ENCODE peak calls at places on chromosome 3, in five cellular contexts. One of them, this sample, is unnamed.

GRCh38 chr3:150022406-150023238 is 51.9 kb upstream of the PFN2 start:
- DNase-seq in H1: no peak
- DNase-seq in SK-N-SH: no peak
- DNase-seq in GM12878: peak
- DNase-seq in HepG2: no peak
- DNase-seq in this sample: no peak

GRCh38 chr3:124014366-124014942 is 22.5 kb upstream of the ROPN1 start:
- DNase-seq in H1: no peak
- DNase-seq in SK-N-SH: no peak
- DNase-seq in GM12878: no peak
- DNase-seq in HepG2: no peak
- DNase-seq in this sample: no peak

GRCh38 chr3:42013652-42014442 is 51.9 kb upstream of the ULK4 start:
- DNase-seq in H1: peak
- DNase-seq in SK-N-SH: peak
- DNase-seq in GM12878: no peak
- DNase-seq in HepG2: no peak
- DNase-seq in this sample: peak

GRCh38 chr3:58608648-58609047 is 31.5 kb upstream of the FAM107A start:
- DNase-seq in H1: no peak
- DNase-seq in SK-N-SH: no peak
- DNase-seq in GM12878: no peak
- DNase-seq in HepG2: no peak
- DNase-seq in this sample: no peak

GRCh38 chr3:109532257-109533216 is 195.2 kb upstream of the DPPA4 start:
- DNase-seq in H1: peak
- DNase-seq in SK-N-SH: peak
- DNase-seq in GM12878: no peak
- DNase-seq in HepG2: peak
- DNase-seq in this sample: no peak

GRCh38 chr3:8627541-8627940 is 17.1 kb downstream of the SSUH2 start:
- DNase-seq in H1: no peak
- DNase-seq in SK-N-SH: no peak
- DNase-seq in GM12878: no peak
- DNase-seq in HepG2: no peak
- DNase-seq in this sample: no peak

GRCh38 chr3:55486101-55486856 is 827 bp downstream of the WNT5A start:
- DNase-seq in H1: peak
- DNase-seq in SK-N-SH: peak
- DNase-seq in GM12878: no peak
- DNase-seq in HepG2: no peak
- DNase-seq in this sample: no peak

GRCh38 chr3:127799476-127800222 is 22.7 kb downstream of the MGLL start:
- DNase-seq in H1: no peak
- DNase-seq in SK-N-SH: no peak
- DNase-seq in GM12878: no peak
- DNase-seq in HepG2: no peak
- DNase-seq in this sample: no peak

GRCh38 chr3:71681224-71681668 is 44.0 kb downstream of the EIF4E3 start:
- DNase-seq in H1: peak
- DNase-seq in SK-N-SH: no peak
- DNase-seq in GM12878: no peak
- DNase-seq in HepG2: peak
- DNase-seq in this sample: peak

GRCh38 chr3:159114582-159114981 is 312.7 kb downstream of the MFSD1 start:
- DNase-seq in H1: no peak
- DNase-seq in SK-N-SH: no peak
- DNase-seq in GM12878: no peak
- DNase-seq in HepG2: no peak
- DNase-seq in this sample: no peak

GRCh38 chr3:64642327-64643151 is 45.3 kb downstream of the ADAMTS9 start:
- DNase-seq in H1: no peak
- DNase-seq in SK-N-SH: no peak
- DNase-seq in GM12878: no peak
- DNase-seq in HepG2: no peak
- DNase-seq in this sample: no peak

GRCh38 chr3:195042741-195043611 is 228.0 kb downstream of the XXYLT1 start:
- DNase-seq in H1: peak
- DNase-seq in SK-N-SH: no peak
- DNase-seq in GM12878: no peak
- DNase-seq in HepG2: no peak
- DNase-seq in this sample: no peak

GRCh38 chr3:151316267-151316991 is at the start of gene GPR87:
- DNase-seq in H1: no peak
- DNase-seq in SK-N-SH: no peak
- DNase-seq in GM12878: no peak
- DNase-seq in HepG2: no peak
- DNase-seq in this sample: no peak

DNA sequence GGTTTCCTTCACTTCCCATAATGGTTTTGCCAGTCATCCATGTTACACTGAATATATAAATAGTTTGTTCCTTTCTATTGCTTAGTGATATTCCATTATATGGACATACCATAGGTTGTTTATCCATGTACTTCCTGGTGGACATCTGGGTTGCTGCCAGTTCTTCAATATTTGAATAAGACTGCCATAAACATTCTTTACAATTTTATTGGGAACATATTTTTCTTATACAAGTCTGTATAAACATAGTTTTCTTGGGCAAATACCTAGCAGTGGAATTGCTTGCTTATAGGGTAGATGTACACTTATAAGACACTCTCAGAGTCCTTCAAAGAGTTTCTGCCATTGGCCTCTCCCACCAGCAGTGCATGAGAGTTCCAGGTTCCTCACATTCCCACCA is 231.4 kb downstream of the OPA1 start:
- DNase-seq in H1: no peak
- DNase-seq in SK-N-SH: no peak
- DNase-seq in GM12878: no peak
- DNase-seq in HepG2: no peak
- DNase-seq in this sample: no peak
- TF ChIP-seq SIN3A in H1: no peak
- TF ChIP-seq SIN3A in SK-N-SH: no peak
- TF ChIP-seq SIN3A in GM12878: no peak
- TF ChIP-seq SIN3A in HepG2: no peak
- TF ChIP-seq SIN3A in this sample: no peak

DNA sequence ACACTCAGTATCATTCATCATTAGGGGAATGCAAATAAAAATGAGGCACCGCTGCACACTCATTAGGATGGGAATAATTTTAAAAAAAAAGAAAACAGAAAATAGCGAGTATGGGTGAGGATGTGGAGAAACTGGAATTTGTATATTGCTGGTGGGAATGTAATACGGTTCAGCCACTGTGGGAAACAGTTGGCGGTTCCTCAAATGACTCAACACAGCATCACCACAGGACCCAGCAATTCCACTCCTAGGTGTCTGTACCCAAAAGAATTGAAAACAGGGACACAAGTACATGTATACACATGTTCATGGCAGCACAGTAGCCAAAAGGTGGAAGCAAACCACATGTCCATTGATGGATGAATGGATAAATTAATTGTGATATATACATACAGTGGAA is 35.2 kb upstream of the RFTN1 start:
- DNase-seq in H1: no peak
- DNase-seq in SK-N-SH: no peak
- DNase-seq in GM12878: no peak
- DNase-seq in HepG2: no peak
- DNase-seq in this sample: no peak
- TF ChIP-seq TAF1 in H1: no peak
- TF ChIP-seq TAF1 in SK-N-SH: no peak
- TF ChIP-seq TAF1 in GM12878: no peak
- TF ChIP-seq TAF1 in HepG2: no peak
- TF ChIP-seq TAF1 in this sample: no peak

GRCh38 chr3:101177577-101177976 is 142.8 kb downstream of the IMPG2 start:
- DNase-seq in H1: no peak
- DNase-seq in SK-N-SH: no peak
- DNase-seq in GM12878: no peak
- DNase-seq in HepG2: no peak
- DNase-seq in this sample: no peak

GRCh38 chr3:101182734-101183133 is 137.6 kb downstream of the IMPG2 start:
- DNase-seq in H1: no peak
- DNase-seq in SK-N-SH: no peak
- DNase-seq in GM12878: no peak
- DNase-seq in HepG2: no peak
- DNase-seq in this sample: no peak

GRCh38 chr3:101183151-101183550 is 137.2 kb downstream of the IMPG2 start:
- DNase-seq in H1: no peak
- DNase-seq in SK-N-SH: no peak
- DNase-seq in GM12878: no peak
- DNase-seq in HepG2: no peak
- DNase-seq in this sample: no peak

GRCh38 chr3:101181801-101182200 is 138.6 kb downstream of the IMPG2 start:
- DNase-seq in H1: no peak
- DNase-seq in SK-N-SH: no peak
- DNase-seq in GM12878: no peak
- DNase-seq in HepG2: no peak
- DNase-seq in this sample: no peak

GRCh38 chr3:101179637-101180036 is 140.7 kb downstream of the IMPG2 start:
- DNase-seq in H1: no peak
- DNase-seq in SK-N-SH: no peak
- DNase-seq in GM12878: no peak
- DNase-seq in HepG2: no peak
- DNase-seq in this sample: no peak
- TF ChIP-seq SIN3A in H1: no peak
- TF ChIP-seq SIN3A in SK-N-SH: no peak
- TF ChIP-seq SIN3A in GM12878: no peak
- TF ChIP-seq SIN3A in HepG2: no peak
- TF ChIP-seq SIN3A in this sample: no peak

DNA sequence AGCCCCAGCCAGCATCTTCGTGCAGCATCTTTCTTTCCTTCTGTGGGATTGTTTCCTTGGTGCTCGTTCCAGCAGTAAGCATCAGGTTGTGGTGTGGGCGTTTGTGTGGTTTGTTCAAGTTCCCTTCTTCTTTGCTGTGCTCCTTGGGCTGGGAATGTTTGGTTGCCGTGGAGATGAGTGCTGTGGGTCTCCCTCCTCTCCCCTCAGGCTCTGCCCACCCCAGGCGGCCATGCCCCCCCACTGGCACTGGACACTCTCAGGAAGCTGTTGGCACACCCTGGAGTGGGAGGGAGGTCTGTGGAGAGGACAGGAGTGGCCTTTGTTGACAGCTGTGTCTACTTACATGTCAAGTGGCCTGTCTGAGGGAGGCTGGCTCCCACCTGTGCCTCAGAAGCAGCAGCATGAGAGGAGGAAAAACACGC is 46.5 kb upstream of the SACM1L start:
- DNase-seq in H1: no peak
- DNase-seq in SK-N-SH: peak
- DNase-seq in GM12878: no peak
- DNase-seq in HepG2: no peak
- DNase-seq in this sample: no peak
- TF ChIP-seq TAF1 in H1: no peak
- TF ChIP-seq TAF1 in SK-N-SH: no peak
- TF ChIP-seq TAF1 in GM12878: no peak
- TF ChIP-seq TAF1 in HepG2: no peak
- TF ChIP-seq TAF1 in this sample: no peak